ENCODE peak calls at places on chromosomes 4 and X, in ten cellular contexts. F is AG04449; W is stimulated activated CD8-positive, alpha-beta memory T cell treated with anti-CD3 and anti-CD28 coated beads, Interleukin-4, amount 100 ng/mL, for 48 hours; A is MV-4-11; S is right cardiac atrium; O is epithelial cell of esophagus; P is A549; N is left ventricle myocardium superior; E is body of pancreas; I is activated CD8-positive, alpha-beta memory T cell treated with anti-CD3 and anti-CD28 coated beads for 24 hours. U is an unnamed sample.

GRCh38 chr4:135267148-135267878 is 1065.7 kb upstream of the PABPC4L start:
- DNase-seq in O (peak; percentile 3), N (no peak), F (no peak), W (no peak), E (no peak), P (no peak), I (no peak), A (no peak), S (no peak), U (no peak)

GRCh38 chrX:115642304-115642703 is 81.3 kb downstream of the PLS3 start:
- DNase-seq in P (no peak), S (no peak), E (no peak), W (no peak), I (no peak), A (no peak), F (no peak), O (no peak), N (no peak), U (no peak)

GRCh38 chr4:54107951-54108740 is 8.2 kb downstream of the GSX2 start:
- DNase-seq in S (no peak), F (no peak), E (no peak), P (no peak), I (no peak), N (no peak), A (no peak), W (no peak), O (no peak), U (no peak)

GRCh38 chr4:153427363-153428071 is 38.6 kb upstream of the TMEM131L start:
- DNase-seq in I (no peak), S (no peak), O (peak; percentile 18), N (no peak), E (no peak), A (no peak), P (no peak), F (peak; percentile 51), W (no peak), U (no peak)

GRCh38 chr4:55447826-55448225 is 52.1 kb downstream of the TMEM165 start:
- DNase-seq in N (no peak), I (no peak), W (no peak), A (no peak), O (no peak), S (no peak), F (no peak), E (no peak), P (no peak), U (no peak)

GRCh38 chr4:76984788-76985211 is 35.2 kb downstream of the SEPTIN11 start:
- DNase-seq in O (peak; percentile 86), N (peak; percentile 58), P (no peak), F (peak; percentile 100), S (peak; percentile 75), A (peak; percentile 17), W (no peak), I (no peak), E (peak; percentile 20), U (no peak)

GRCh38 chr4:42326040-42326439 is 71.2 kb upstream of the SHISA3 start:
- DNase-seq in N (no peak), S (no peak), P (no peak), A (no peak), W (no peak), E (no peak), I (no peak), O (no peak), F (no peak), U (no peak)

GRCh38 chr4:127631420-127631819 is 1.3 kb upstream of the INTU start:
- DNase-seq in O (peak; percentile 82), F (no peak), A (no peak), N (no peak), I (no peak), W (no peak), S (no peak), E (no peak), P (no peak), U (no peak)

GRCh38 chr4:139144911-139145551 is 32.0 kb downstream of the ELF2 start:
- DNase-seq in O (peak; percentile 23), A (no peak), F (no peak), P (no peak), E (peak; percentile 63), I (no peak), S (no peak), N (no peak), W (no peak), U (peak; percentile 9)

GRCh38 chr4:47731182-47731581 is 106.7 kb downstream of the CORIN start:
- DNase-seq in N (no peak), I (no peak), P (no peak), A (no peak), E (no peak), S (no peak), O (no peak), F (no peak), W (no peak), U (no peak)

GRCh38 chr4:170025523-170026252 is 507 bp downstream of the MFAP3L start:
- DNase-seq in O (peak; percentile 14), A (no peak), P (peak; percentile 7), W (peak; percentile 34), N (peak; percentile 38), F (no peak), I (no peak), E (peak; percentile 33), S (peak; percentile 57), U (no peak)

GRCh38 chr4:153222162-153222789 is 18.0 kb downstream of the TRIM2 start:
- DNase-seq in I (peak; percentile 63), W (peak; percentile 38), E (peak; percentile 40), S (peak; percentile 78), F (peak; percentile 33), P (no peak), A (no peak), N (peak; percentile 47), O (peak; percentile 85), U (no peak)

GRCh38 chr4:146335763-146336412 is 121.5 kb downstream of the REELD1 start:
- DNase-seq in F (no peak), O (peak; percentile 82), N (no peak), I (no peak), E (no peak), S (peak; percentile 9), P (no peak), W (no peak), A (no peak), U (no peak)

GRCh38 chr4:120886183-120886582 is 36.3 kb downstream of the PRDM5 start:
- DNase-seq in O (no peak), E (no peak), S (no peak), F (no peak), A (no peak), I (no peak), P (no peak), N (no peak), W (no peak), U (no peak)

GRCh38 chr4:87100093-87100634 is 120.3 kb downstream of the KLHL8 start:
- DNase-seq in I (no peak), O (no peak), S (no peak), A (no peak), N (no peak), P (no peak), W (no peak), E (no peak), F (no peak), U (no peak)

GRCh38 chr4:83212041-83212851 is 72.4 kb downstream of the COQ2 start:
- DNase-seq in I (peak; percentile 67), P (no peak), W (peak; percentile 43), E (peak; percentile 47), N (no peak), F (no peak), A (no peak), O (peak; percentile 85), S (no peak), U (no peak)

GRCh38 chrX:129540725-129541184 is 696 bp downstream of the OCRL start:
- DNase-seq in N (no peak), A (peak; percentile 35), P (peak; percentile 25), E (peak; percentile 9), F (no peak), W (peak; percentile 20), I (peak; percentile 58), S (peak; percentile 48), O (peak; percentile 34), U (no peak)

GRCh38 chr4:77699731-77700210 is 94.2 kb downstream of the CXCL13 start:
- DNase-seq in F (peak; percentile 55), W (no peak), I (no peak), A (peak; percentile 17), O (peak; percentile 82), E (no peak), S (no peak), N (no peak), P (no peak), U (peak; percentile 61)

GRCh38 chr4:54067163-54067562 is 2.8 kb upstream of the CHIC2 start:
- DNase-seq in W (no peak), I (no peak), S (peak; percentile 76), E (no peak), A (no peak), F (no peak), O (peak; percentile 98), N (peak; percentile 28), P (no peak), U (no peak)

GRCh38 chr4:72110886-72111285 is 79.1 kb downstream of the NPFFR2 start:
- DNase-seq in E (no peak), I (no peak), S (no peak), P (no peak), N (no peak), A (no peak), O (peak; percentile 21), W (no peak), F (no peak), U (no peak)

GRCh38 chr4:89797117-89797516 is 39.8 kb downstream of the SNCA start:
- DNase-seq in A (no peak), N (peak; percentile 29), W (no peak), P (no peak), F (no peak), O (peak; percentile 86), E (peak; percentile 5), I (no peak), S (peak; percentile 41), U (no peak)

GRCh38 chrX:49066278-49066677 is 7.5 kb downstream of the CCDC120 start:
- DNase-seq in F (no peak), O (no peak), E (no peak), A (no peak), S (no peak), N (no peak), I (no peak), W (no peak), P (no peak), U (no peak)

GRCh38 chr4:122475233-122475632 is 18.7 kb upstream of the IL2 start:
- DNase-seq in E (no peak), N (no peak), O (no peak), P (no peak), I (no peak), W (no peak), A (no peak), F (no peak), S (no peak), U (no peak)

GRCh38 chrX:111881715-111882114 is 5.7 kb downstream of the TRPC5OS start:
- DNase-seq in S (no peak), E (no peak), A (peak; percentile 67), N (no peak), W (no peak), P (no peak), F (no peak), O (no peak), I (no peak), U (no peak)

GRCh38 chrX:136147966-136148365 is 633 bp downstream of the FHL1 start:
- DNase-seq in W (no peak), S (peak; percentile 61), O (no peak), N (peak; percentile 38), F (no peak), P (no peak), I (no peak), A (no peak), E (no peak), U (no peak)

U was measured in NCI-H510A.